ENCODE peak calls at places on chromosome 18, in seven cellular contexts. One of them, this sample, is unnamed.

GRCh38 chr18:452801-453200 is 47.7 kb downstream of the COLEC12 start:
- DNase-seq in hippocampal formation: no peak
- DNase-seq in KG1: no peak
- DNase-seq in AG10803: no peak
- DNase-seq in GM23338: no peak
- DNase-seq in spleen: no peak
- DNase-seq in heart right ventricle: no peak
- DNase-seq in this sample: no peak

GRCh38 chr18:77138270-77138669 is 5.7 kb upstream of the MBP start:
- DNase-seq in hippocampal formation: no peak
- DNase-seq in heart right ventricle: no peak
- DNase-seq in GM23338: no peak
- DNase-seq in spleen: no peak
- DNase-seq in AG10803: no peak
- DNase-seq in KG1: no peak
- DNase-seq in this sample: no peak

GRCh38 chr18:49613141-49613641 is 51.3 kb downstream of the LIPG start:
- DNase-seq in heart right ventricle: no peak
- DNase-seq in spleen: no peak
- DNase-seq in hippocampal formation: peak
- DNase-seq in KG1: no peak
- DNase-seq in AG10803: no peak
- DNase-seq in GM23338: peak
- DNase-seq in this sample: no peak

GRCh38 chr18:8800041-8800441 is 94.7 kb downstream of the MTCL1 start:
- DNase-seq in KG1: no peak
- DNase-seq in GM23338: peak
- DNase-seq in hippocampal formation: no peak
- DNase-seq in spleen: no peak
- DNase-seq in AG10803: peak
- DNase-seq in heart right ventricle: no peak
- DNase-seq in this sample: no peak

GRCh38 chr18:49519041-49519971 is 32.3 kb upstream of the C18orf32 start:
- DNase-seq in KG1: no peak
- DNase-seq in heart right ventricle: no peak
- DNase-seq in spleen: peak
- DNase-seq in GM23338: no peak
- DNase-seq in AG10803: peak
- DNase-seq in hippocampal formation: no peak
- DNase-seq in this sample: no peak

GRCh38 chr18:59604877-59605276 is 92.3 kb downstream of the CCBE1 start:
- DNase-seq in heart right ventricle: no peak
- DNase-seq in GM23338: no peak
- DNase-seq in spleen: no peak
- DNase-seq in AG10803: peak
- DNase-seq in KG1: no peak
- DNase-seq in hippocampal formation: no peak
- DNase-seq in this sample: no peak

GRCh38 chr18:79404567-79404910 is 8.8 kb downstream of the NFATC1 start:
- DNase-seq in heart right ventricle: no peak
- DNase-seq in spleen: peak
- DNase-seq in AG10803: no peak
- DNase-seq in hippocampal formation: no peak
- DNase-seq in KG1: no peak
- DNase-seq in GM23338: no peak
- DNase-seq in this sample: no peak

GRCh38 chr18:62198259-62198658 is 11.2 kb downstream of the RELCH start:
- DNase-seq in spleen: no peak
- DNase-seq in AG10803: peak
- DNase-seq in hippocampal formation: no peak
- DNase-seq in heart right ventricle: no peak
- DNase-seq in KG1: no peak
- DNase-seq in GM23338: no peak
- DNase-seq in this sample: no peak

GRCh38 chr18:47594621-47595086 is 335.8 kb downstream of the SMAD2 start:
- DNase-seq in hippocampal formation: peak
- DNase-seq in AG10803: no peak
- DNase-seq in KG1: no peak
- DNase-seq in heart right ventricle: no peak
- DNase-seq in GM23338: no peak
- DNase-seq in spleen: no peak
- DNase-seq in this sample: no peak

GRCh38 chr18:29181151-29181901 is 1004.4 kb upstream of the CDH2 start:
- DNase-seq in spleen: no peak
- DNase-seq in KG1: no peak
- DNase-seq in heart right ventricle: no peak
- DNase-seq in GM23338: no peak
- DNase-seq in hippocampal formation: no peak
- DNase-seq in AG10803: peak
- DNase-seq in this sample: no peak

GRCh38 chr18:67766930-67767329 is 250.4 kb upstream of the DSEL start:
- DNase-seq in GM23338: no peak
- DNase-seq in spleen: no peak
- DNase-seq in heart right ventricle: no peak
- DNase-seq in hippocampal formation: no peak
- DNase-seq in KG1: no peak
- DNase-seq in AG10803: peak
- DNase-seq in this sample: no peak

GRCh38 chr18:67845035-67845434 is 328.5 kb upstream of the DSEL start:
- DNase-seq in hippocampal formation: no peak
- DNase-seq in spleen: no peak
- DNase-seq in heart right ventricle: no peak
- DNase-seq in GM23338: no peak
- DNase-seq in AG10803: no peak
- DNase-seq in KG1: no peak
- DNase-seq in this sample: no peak

GRCh38 chr18:12838178-12838634 is 45.8 kb downstream of the PTPN2 start:
- DNase-seq in spleen: no peak
- DNase-seq in AG10803: peak
- DNase-seq in GM23338: peak
- DNase-seq in hippocampal formation: no peak
- DNase-seq in KG1: no peak
- DNase-seq in heart right ventricle: no peak
- DNase-seq in this sample: peak

This sample was measured in RPMI8226.